ENCODE peak calls at places on chromosomes 3 and 15, in six cellular contexts. W is neural progenitor cell, S is IMR-90, Q is mammary epithelial cell, X is H9, I is fibroblast of lung. H is an unnamed sample.

GRCh38 chr3:21705769-21706168 is 45.2 kb downstream of the ZNF385D start:
- DNase-seq in W (no peak), S (peak; percentile 69), I (peak; percentile 90), X (no peak), Q (peak; percentile 90), H (no peak)

GRCh38 chr15:86855962-86856361 is 776.3 kb downstream of the AGBL1 start:
- DNase-seq in Q (no peak), I (no peak), X (no peak), W (no peak), S (no peak), H (no peak)

GRCh38 chr15:60423540-60423939 is 25.8 kb upstream of the ANXA2 start:
- DNase-seq in I (peak; percentile 94), W (peak; percentile 85), Q (peak; percentile 86), S (peak; percentile 92), X (no peak), H (peak; percentile 86)

GRCh38 chr3:39192490-39193092 is at the start of gene XIRP1:
- DNase-seq in S (peak; percentile 33), Q (no peak), W (no peak), I (peak; percentile 43), X (no peak), H (no peak)

GRCh38 chr3:170220871-170221270 is 1.4 kb upstream of the PRKCI start:
- DNase-seq in S (peak; percentile 75), Q (no peak), X (no peak), I (peak; percentile 63), W (no peak), H (no peak)

GRCh38 chr3:99620976-99621375 is 17.4 kb upstream of the COL8A1 start:
- DNase-seq in Q (no peak), X (no peak), S (peak; percentile 43), I (no peak), W (no peak), H (no peak)

GRCh38 chr3:98108162-98108561 is 21.2 kb downstream of the OR5AC2 start:
- DNase-seq in X (no peak), S (no peak), W (no peak), Q (no peak), I (no peak), H (no peak)

GRCh38 chr3:11593318-11594034 is 50.2 kb downstream of the VGLL4 start:
- DNase-seq in Q (no peak), S (no peak), W (peak; percentile 39), I (no peak), X (no peak), H (no peak)

GRCh38 chr3:113668015-113668414 is 28.4 kb downstream of the USF3 start:
- DNase-seq in S (peak; percentile 74), Q (no peak), I (peak; percentile 50), X (no peak), W (no peak), H (no peak)

GRCh38 chr3:179301645-179302044 is 21.2 kb upstream of the ZNF639 start:
- DNase-seq in X (no peak), I (no peak), Q (no peak), W (no peak), S (no peak), H (no peak)

GRCh38 chr15:78392430-78392829 is 45.6 kb upstream of the IREB2 start:
- DNase-seq in X (no peak), S (no peak), Q (no peak), I (no peak), W (no peak), H (no peak)

GRCh38 chr3:175342196-175342595 is 483.1 kb downstream of the NAALADL2 start:
- DNase-seq in W (no peak), S (peak; percentile 15), Q (peak; percentile 8), X (no peak), I (peak; percentile 69), H (no peak)

GRCh38 chr15:69805248-69805953 is 292.3 kb downstream of the TLE3 start:
- DNase-seq in S (no peak), X (no peak), I (no peak), Q (peak; percentile 70), W (no peak), H (no peak)

GRCh38 chr3:113231391-113231790 is 20.0 kb downstream of the BOC start:
- DNase-seq in I (peak; percentile 92), W (no peak), X (no peak), S (peak; percentile 85), Q (peak; percentile 83), H (no peak)

GRCh38 chr3:132180337-132180791 is 136.8 kb upstream of the ACP3 start:
- DNase-seq in I (peak; percentile 47), W (peak; percentile 83), Q (peak; percentile 63), S (peak; percentile 66), X (peak; percentile 39), H (peak; percentile 75)

GRCh38 chr3:22451501-22451900 is 700.5 kb upstream of the ZNF385D start:
- DNase-seq in Q (no peak), W (no peak), S (no peak), I (no peak), X (no peak), H (no peak)

GRCh38 chr3:196219970-196220311 is 3.6 kb downstream of the SLC51A start:
- DNase-seq in I (no peak), X (no peak), Q (no peak), W (no peak), S (no peak), H (no peak)

GRCh38 chr3:60948488-60948887 is 302.8 kb downstream of the FHIT start:
- DNase-seq in W (no peak), I (peak; percentile 13), S (no peak), Q (peak; percentile 15), X (no peak), H (no peak)

GRCh38 chr3:45139372-45139894 is 6.7 kb downstream of the CDCP1 start:
- DNase-seq in Q (no peak), X (no peak), I (no peak), W (no peak), S (no peak), H (no peak)

GRCh38 chr15:73442968-73443367 is at the start of gene REC114:
- DNase-seq in I (no peak), Q (no peak), X (no peak), S (no peak), W (no peak), H (no peak)

GRCh38 chr3:63146154-63146553 is 132.0 kb upstream of the SYNPR start:
- DNase-seq in Q (no peak), S (no peak), I (no peak), X (no peak), W (no peak), H (no peak)

GRCh38 chr15:83695246-83695645 is 41.3 kb downstream of the ADAMTSL3 start:
- DNase-seq in S (peak; percentile 11), I (no peak), X (no peak), W (no peak), Q (no peak), H (no peak)

GRCh38 chr15:33515121-33515520 is 204.4 kb downstream of the RYR3 start:
- DNase-seq in X (no peak), S (no peak), I (no peak), Q (no peak), W (no peak), H (no peak)

GRCh38 chr3:190167936-190168680 is 47.4 kb upstream of the P3H2 start:
- DNase-seq in S (no peak), W (no peak), X (no peak), I (peak; percentile 33), Q (no peak), H (no peak)

GRCh38 chr15:43273243-43273642 is 6.5 kb upstream of the TGM5 start:
- DNase-seq in Q (no peak), S (no peak), X (no peak), W (no peak), I (no peak), H (no peak)

GRCh38 chr15:68286256-68286655 is 8.7 kb downstream of the FEM1B start:
- DNase-seq in I (no peak), S (no peak), X (no peak), Q (no peak), W (no peak), H (no peak)
- H3K4me2 ChIP-seq in I (no peak overlapping the region), S (no peak overlapping the region), X (no peak overlapping the region), Q (peak overlapping the region; percentile 5), W (no peak overlapping the region), H (no peak overlapping the region)

GRCh38 chr15:40275491-40275890 is 7.4 kb downstream of the ANKRD63 start:
- DNase-seq in Q (no peak), X (no peak), I (no peak), W (no peak), S (no peak), H (no peak)

GRCh38 chr15:40275954-40276353 is 6.9 kb downstream of the ANKRD63 start:
- DNase-seq in I (no peak), X (no peak), Q (no peak), W (no peak), S (no peak), H (no peak)

GRCh38 chr15:40273428-40273827 is 9.4 kb downstream of the ANKRD63 start:
- DNase-seq in Q (no peak), I (no peak), S (no peak), X (no peak), W (no peak), H (no peak)

GRCh38 chr15:40272713-40273056 is 10.2 kb downstream of the ANKRD63 start:
- DNase-seq in S (no peak), I (no peak), Q (no peak), X (no peak), W (no peak), H (no peak)

GRCh38 chr15:40274350-40275274 is 8.3 kb downstream of the ANKRD63 start:
- DNase-seq in I (peak; percentile 64), W (peak; percentile 92), X (peak; percentile 87), Q (peak; percentile 60), S (peak; percentile 78), H (peak; percentile 91)
- H3K27ac ChIP-seq in I (no peak overlapping the region), W (no peak overlapping the region), X (no peak overlapping the region), Q (no peak overlapping the region), S (no peak overlapping the region), H (no peak overlapping the region)

GRCh38 chr3:32293908-32294307 is 55.4 kb downstream of the CMTM8 start:
- DNase-seq in S (no peak), I (no peak), W (no peak), Q (no peak), X (no peak), H (no peak)

GRCh38 chr3:32297366-32297765 is 58.9 kb downstream of the CMTM8 start:
- DNase-seq in W (no peak), Q (no peak), S (no peak), X (no peak), I (no peak), H (no peak)

GRCh38 chr3:32292085-32292796 is 53.8 kb downstream of the CMTM8 start:
- DNase-seq in Q (no peak), S (no peak), W (no peak), I (no peak), X (no peak), H (peak; percentile 24)

GRCh38 chr3:32301426-32301825 is 62.9 kb downstream of the CMTM8 start:
- DNase-seq in S (no peak), Q (no peak), W (no peak), I (no peak), X (no peak), H (no peak)

GRCh38 chr3:32296251-32297204 is 58.0 kb downstream of the CMTM8 start:
- DNase-seq in Q (peak; percentile 75), S (peak; percentile 55), I (peak; percentile 32), X (peak; percentile 69), W (peak; percentile 75), H (peak; percentile 76)
- H3K4me2 ChIP-seq in Q (peak overlapping the region; percentile 38), S (no peak overlapping the region), I (no peak overlapping the region), X (no peak overlapping the region), W (no peak overlapping the region), H (no peak overlapping the region)

GRCh38 chr15:98896802-98897732 is 110.5 kb downstream of the PGPEP1L start:
- DNase-seq in X (no peak), S (peak; percentile 100), I (peak; percentile 100), W (no peak), Q (peak; percentile 100), H (peak; percentile 86)
- H3K27ac ChIP-seq in X (no peak overlapping the region), S (peak overlapping the region; percentile 98), I (peak overlapping the region; percentile 94), W (no peak overlapping the region), Q (peak overlapping the region; percentile 91), H (peak overlapping the region; percentile 94)

H was measured in hepatocyte.